ENCODE peak calls at places on chromosomes 13 and 19, in six cellular contexts. One of them, this sample, is unnamed.

GRCh38 chr19:19740755-19741154 is 7.8 kb upstream of the ZNF14 start:
- DNase-seq in ascending aorta: no peak
- DNase-seq in CD8-positive, alpha-beta memory T cell: no peak
- DNase-seq in NCI-H1092: no peak
- DNase-seq in AG10803: no peak
- DNase-seq in stimulated activated CD4-positive, alpha-beta T cell treated with anti-CD3 and anti-CD28 coated beads, Interleukin-4, amount 100 ng/mL, for 48 hours: no peak
- DNase-seq in this sample: no peak

GRCh38 chr13:87893982-87894527 is 222.9 kb downstream of the SLITRK5 start:
- DNase-seq in ascending aorta: no peak
- DNase-seq in CD8-positive, alpha-beta memory T cell: no peak
- DNase-seq in NCI-H1092: no peak
- DNase-seq in AG10803: no peak
- DNase-seq in stimulated activated CD4-positive, alpha-beta T cell treated with anti-CD3 and anti-CD28 coated beads, Interleukin-4, amount 100 ng/mL, for 48 hours: no peak
- DNase-seq in this sample: no peak

GRCh38 chr13:95481051-95481775 is 71.3 kb upstream of the CLDN10 start:
- DNase-seq in ascending aorta: no peak
- DNase-seq in CD8-positive, alpha-beta memory T cell: no peak
- DNase-seq in NCI-H1092: no peak
- DNase-seq in AG10803: no peak
- DNase-seq in stimulated activated CD4-positive, alpha-beta T cell treated with anti-CD3 and anti-CD28 coated beads, Interleukin-4, amount 100 ng/mL, for 48 hours: no peak
- DNase-seq in this sample: no peak

GRCh38 chr13:62357887-62358645 is 942.4 kb upstream of the PCDH20 start:
- DNase-seq in ascending aorta: no peak
- DNase-seq in CD8-positive, alpha-beta memory T cell: no peak
- DNase-seq in NCI-H1092: no peak
- DNase-seq in AG10803: peak
- DNase-seq in stimulated activated CD4-positive, alpha-beta T cell treated with anti-CD3 and anti-CD28 coated beads, Interleukin-4, amount 100 ng/mL, for 48 hours: no peak
- DNase-seq in this sample: no peak

GRCh38 chr13:69970521-69970920 is 137.1 kb upstream of the ATXN8OS start:
- DNase-seq in ascending aorta: no peak
- DNase-seq in CD8-positive, alpha-beta memory T cell: no peak
- DNase-seq in NCI-H1092: no peak
- DNase-seq in AG10803: no peak
- DNase-seq in stimulated activated CD4-positive, alpha-beta T cell treated with anti-CD3 and anti-CD28 coated beads, Interleukin-4, amount 100 ng/mL, for 48 hours: no peak
- DNase-seq in this sample: no peak

GRCh38 chr13:43363156-43363918 is 340.0 kb downstream of the DNAJC15 start:
- DNase-seq in ascending aorta: no peak
- DNase-seq in CD8-positive, alpha-beta memory T cell: no peak
- DNase-seq in NCI-H1092: peak
- DNase-seq in AG10803: peak
- DNase-seq in stimulated activated CD4-positive, alpha-beta T cell treated with anti-CD3 and anti-CD28 coated beads, Interleukin-4, amount 100 ng/mL, for 48 hours: no peak
- DNase-seq in this sample: no peak

GRCh38 chr13:39942901-39943273 is 287.4 kb downstream of the COG6 start:
- DNase-seq in ascending aorta: peak
- DNase-seq in CD8-positive, alpha-beta memory T cell: peak
- DNase-seq in NCI-H1092: peak
- DNase-seq in AG10803: peak
- DNase-seq in stimulated activated CD4-positive, alpha-beta T cell treated with anti-CD3 and anti-CD28 coated beads, Interleukin-4, amount 100 ng/mL, for 48 hours: peak
- DNase-seq in this sample: peak

GRCh38 chr19:53086949-53087348 is 16.3 kb downstream of the ZNF160 start:
- DNase-seq in ascending aorta: no peak
- DNase-seq in CD8-positive, alpha-beta memory T cell: no peak
- DNase-seq in NCI-H1092: no peak
- DNase-seq in AG10803: peak
- DNase-seq in stimulated activated CD4-positive, alpha-beta T cell treated with anti-CD3 and anti-CD28 coated beads, Interleukin-4, amount 100 ng/mL, for 48 hours: no peak
- DNase-seq in this sample: no peak

GRCh38 chr19:3785938-3786824 is at the start of gene MATK:
- DNase-seq in ascending aorta: no peak
- DNase-seq in CD8-positive, alpha-beta memory T cell: peak
- DNase-seq in NCI-H1092: no peak
- DNase-seq in AG10803: no peak
- DNase-seq in stimulated activated CD4-positive, alpha-beta T cell treated with anti-CD3 and anti-CD28 coated beads, Interleukin-4, amount 100 ng/mL, for 48 hours: peak
- DNase-seq in this sample: no peak

GRCh38 chr13:41916173-41916954 is 44.5 kb downstream of the VWA8 start:
- DNase-seq in ascending aorta: no peak
- DNase-seq in CD8-positive, alpha-beta memory T cell: peak
- DNase-seq in NCI-H1092: no peak
- DNase-seq in AG10803: peak
- DNase-seq in stimulated activated CD4-positive, alpha-beta T cell treated with anti-CD3 and anti-CD28 coated beads, Interleukin-4, amount 100 ng/mL, for 48 hours: no peak
- DNase-seq in this sample: no peak

GRCh38 chr19:6459356-6460098 is at the start of gene SLC25A23:
- DNase-seq in ascending aorta: peak
- DNase-seq in CD8-positive, alpha-beta memory T cell: peak
- DNase-seq in NCI-H1092: peak
- DNase-seq in AG10803: peak
- DNase-seq in stimulated activated CD4-positive, alpha-beta T cell treated with anti-CD3 and anti-CD28 coated beads, Interleukin-4, amount 100 ng/mL, for 48 hours: peak
- DNase-seq in this sample: peak

This sample was measured in stomach.